ENCODE peak calls at places on chromosomes 6 and 20, in four cellular contexts. C is HCT116, S is K562, A is H1. H is an unnamed sample.
A peak's percentile ranks its signal among the peaks of the same experiment; 100 is the strongest.

GRCh38 chr6:166957087-166957804 is 896 bp upstream of the RNASET2 start:
- DNase-seq in C (no peak), S (peak; percentile 54), A (peak; percentile 70), H (no peak)

GRCh38 chr20:4369798-4370124 is 351.9 kb upstream of the PRND start:
- DNase-seq in C (no peak), S (no peak), A (no peak), H (peak; percentile 27)

GRCh38 chr6:150600003-150600301 is 267 bp downstream of the PLEKHG1 start:
- DNase-seq in C (no peak), S (no peak), A (no peak), H (no peak)

GRCh38 chr6:106534564-106534982 is 94.7 kb downstream of the RTN4IP1 start:
- DNase-seq in C (no peak), S (no peak), A (no peak), H (no peak)

GRCh38 chr6:22699046-22699639 is 129.8 kb downstream of the HDGFL1 start:
- DNase-seq in C (no peak), S (no peak), A (no peak), H (no peak)

GRCh38 chr20:50120935-50121693 is 8.2 kb upstream of the UBE2V1 start:
- DNase-seq in C (peak; percentile 56), S (no peak), A (peak; percentile 66), H (no peak)

GRCh38 chr20:33744773-33745385 is 13.1 kb downstream of the ZNF341 start:
- DNase-seq in C (no peak), S (no peak), A (no peak), H (no peak)

GRCh38 chr6:17389274-17389847 is 4.0 kb upstream of the CAP2 start:
- DNase-seq in C (no peak), S (no peak), A (no peak), H (no peak)

GRCh38 chr6:132764370-132764769 is 6.7 kb upstream of the VNN2 start:
- DNase-seq in C (no peak), S (no peak), A (no peak), H (no peak)

GRCh38 chr6:96571551-96571950 is 8.6 kb downstream of the FHL5 start:
- DNase-seq in C (no peak), S (no peak), A (no peak), H (no peak)

GRCh38 chr6:43739642-43740091 is 30.3 kb upstream of the VEGFA start:
- DNase-seq in C (no peak), S (peak; percentile 55), A (no peak), H (no peak)

GRCh38 chr6:108640104-108640503 is 79.4 kb downstream of the FOXO3 start:
- DNase-seq in C (no peak), S (no peak), A (no peak), H (no peak)

GRCh38 chr20:35135867-35136586 is 11.1 kb downstream of the EDEM2 start:
- DNase-seq in C (no peak), S (no peak), A (no peak), H (no peak)

GRCh38 chr6:165884813-165885765 is 222.0 kb upstream of the PDE10A start:
- DNase-seq in C (peak; percentile 51), S (peak; percentile 78), A (peak; percentile 94), H (peak; percentile 5)

GRCh38 chr6:142935553-142936517 is 9.1 kb downstream of the HIVEP2 start:
- DNase-seq in C (no peak), S (no peak), A (no peak), H (no peak)

DNA sequence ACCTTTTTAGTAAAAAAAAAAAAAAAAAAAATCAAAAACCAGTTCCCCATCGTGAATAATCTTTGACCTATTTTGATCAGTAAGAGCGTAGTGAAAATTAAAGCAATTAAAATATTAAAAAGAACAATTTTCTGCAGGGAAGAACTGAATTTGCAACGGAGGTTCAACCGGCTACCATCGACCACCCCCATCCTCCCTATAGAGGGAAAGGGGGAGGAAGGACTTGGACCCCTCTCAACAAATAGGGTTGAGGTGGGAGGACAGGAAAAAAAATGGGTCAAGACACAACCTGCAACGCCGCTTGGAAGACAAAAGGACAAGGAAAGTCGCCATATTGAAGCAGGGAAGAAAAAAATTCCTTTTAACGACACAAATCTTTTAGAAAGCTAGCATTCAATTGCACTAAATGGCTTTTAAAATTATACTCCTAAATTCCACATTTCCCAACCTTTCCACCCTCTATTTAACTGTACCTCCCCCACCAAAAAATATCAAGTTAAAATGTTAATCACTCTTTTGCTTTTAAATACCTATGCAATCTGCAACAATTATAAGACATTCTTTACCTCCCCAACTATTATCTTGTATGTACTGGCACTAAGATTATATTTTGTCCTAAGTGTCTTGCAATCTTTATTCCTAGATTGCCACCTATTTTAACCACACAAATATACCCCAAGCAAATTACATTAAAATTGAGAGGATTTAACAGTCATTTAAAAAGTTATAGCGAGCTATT is 1.7 kb downstream of the PPP1R10 start:
- DNase-seq in C (peak; percentile 75), S (no peak), A (peak; percentile 63), H (no peak)
- TF ChIP-seq EGR1 in C (no peak), S (no peak), A (no peak), H (no peak)

GRCh38 chr6:128067446-128068109 is 166.7 kb upstream of the THEMIS start:
- DNase-seq in C (no peak), S (no peak), A (no peak), H (no peak)

GRCh38 chr6:128070406-128070805 is 169.5 kb upstream of the THEMIS start:
- DNase-seq in C (no peak), S (no peak), A (no peak), H (no peak)

GRCh38 chr6:128065072-128065471 is 164.2 kb upstream of the THEMIS start:
- DNase-seq in C (no peak), S (no peak), A (no peak), H (no peak)

GRCh38 chr6:128069180-128069579 is 168.3 kb upstream of the THEMIS start:
- DNase-seq in C (no peak), S (no peak), A (no peak), H (no peak)

GRCh38 chr6:128068110-128068460 is 167.2 kb upstream of the THEMIS start:
- DNase-seq in C (no peak), S (no peak), A (no peak), H (no peak)
- TF ChIP-seq EGR1 in C (no peak), S (no peak), A (no peak), H (no peak)

GRCh38 chr6:134517145-134517658 is 199.3 kb upstream of the SGK1 start:
- DNase-seq in C (no peak), S (no peak), A (peak; percentile 53), H (no peak)
- TF ChIP-seq EGR1 in C (no peak), S (no peak), A (no peak), H (no peak)

DNA sequence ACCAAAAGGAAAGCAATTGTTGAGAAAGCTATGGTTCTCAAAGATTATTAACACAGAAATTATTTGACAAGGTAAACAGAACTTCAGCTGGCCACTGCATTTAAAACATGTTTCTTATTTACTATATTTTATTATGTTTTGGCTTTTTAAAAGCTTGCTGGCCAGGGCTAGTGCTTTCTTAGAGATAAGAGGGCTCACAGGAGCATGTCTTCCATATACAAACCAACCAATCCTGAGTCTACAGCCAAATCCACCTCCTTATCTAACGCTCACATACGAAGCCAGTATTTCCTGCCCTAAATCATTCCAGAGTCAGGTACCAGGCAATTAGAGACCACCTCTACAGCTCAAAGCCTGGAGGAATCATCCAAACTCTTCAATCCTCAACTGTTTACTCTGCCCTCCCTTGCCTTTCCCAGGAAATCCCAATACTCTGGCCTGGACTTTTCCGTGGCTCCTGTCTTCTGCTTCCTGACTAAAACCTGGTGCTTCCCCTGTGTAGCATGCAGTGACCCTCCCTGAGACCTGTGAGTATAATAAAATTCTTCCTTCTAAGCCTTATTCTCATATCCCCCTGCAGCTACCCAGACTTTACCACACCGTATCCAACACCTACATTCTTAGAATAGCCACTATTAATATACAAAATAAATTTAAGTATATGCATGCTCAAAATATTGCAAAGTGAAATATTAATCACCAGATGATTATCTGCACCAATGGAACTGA is 33.2 kb downstream of the RANBP9 start:
- DNase-seq in C (no peak), S (peak; percentile 81), A (no peak), H (no peak)
- TF ChIP-seq EGR1 in C (no peak), S (no peak), A (no peak), H (no peak)